ENCODE peak calls at places on chromosomes 12 and 14, in ten cellular contexts. K is NCI-H2081 treated with DMSO at 0.1 percent for 48 hours, U is amygdala, Y is brain microvascular endothelial cell, B is tibial artery, N is D341Med, G is HFF-Myc, A is EL, X is breast epithelium, F is stomach. P is an unnamed sample.

GRCh38 chr12:107903377-107904061 is 129.0 kb downstream of the ASCL4 start:
- DNase-seq in K (peak), U (no peak), Y (no peak), B (no peak), N (peak), G (no peak), A (peak), X (peak), F (peak), P (no peak)

GRCh38 chr12:117026921-117027250 is 72.3 kb downstream of the TESC start:
- DNase-seq in K (no peak), U (no peak), Y (no peak), B (no peak), N (no peak), G (no peak), A (no peak), X (no peak), F (peak), P (no peak)

GRCh38 chr12:121968880-121969279 is 50.5 kb downstream of the CFAP251 start:
- DNase-seq in K (no peak), U (peak), Y (no peak), B (no peak), N (no peak), G (no peak), A (no peak), X (no peak), F (no peak), P (peak)

GRCh38 chr14:92336363-92336762 is 13.4 kb downstream of the SLC24A4 start:
- DNase-seq in K (no peak), U (no peak), Y (no peak), B (no peak), N (no peak), G (no peak), A (no peak), X (no peak), F (no peak), P (no peak)

GRCh38 chr12:10617868-10618267 is 4.5 kb upstream of the MAGOHB start:
- DNase-seq in K (no peak), U (no peak), Y (no peak), B (no peak), N (no peak), G (no peak), A (no peak), X (no peak), F (no peak), P (no peak)

GRCh38 chr12:107622005-107622404 is 63.6 kb upstream of the PWP1 start:
- DNase-seq in K (no peak), U (no peak), Y (peak), B (no peak), N (no peak), G (no peak), A (peak), X (no peak), F (no peak), P (no peak)

GRCh38 chr12:59405992-59406391 is 189.8 kb upstream of the SLC16A7 start:
- DNase-seq in K (no peak), U (no peak), Y (no peak), B (no peak), N (no peak), G (no peak), A (no peak), X (no peak), F (no peak), P (no peak)

GRCh38 chr14:94823556-94824341 is 53.8 kb upstream of the GSC start:
- DNase-seq in K (no peak), U (no peak), Y (peak), B (no peak), N (no peak), G (no peak), A (peak), X (no peak), F (no peak), P (peak)

GRCh38 chr12:122080149-122081107 is 1.9 kb downstream of the MLXIP start:
- DNase-seq in K (no peak), U (peak), Y (peak), B (peak), N (peak), G (peak), A (peak), X (no peak), F (peak), P (peak)

GRCh38 chr12:92988622-92989130 is 59.6 kb upstream of the EEA1 start:
- DNase-seq in K (no peak), U (no peak), Y (no peak), B (no peak), N (no peak), G (no peak), A (no peak), X (no peak), F (no peak), P (no peak)

GRCh38 chr12:6399884-6400670 is 16.1 kb downstream of the LTBR start:
- DNase-seq in K (no peak), U (no peak), Y (no peak), B (no peak), N (no peak), G (no peak), A (no peak), X (no peak), F (no peak), P (no peak)

GRCh38 chr14:58107947-58108552 is 44.0 kb downstream of the ARMH4 start:
- DNase-seq in K (no peak), U (peak), Y (peak), B (no peak), N (peak), G (peak), A (peak), X (no peak), F (no peak), P (peak)

GRCh38 chr14:22824711-22825359 is 4.9 kb upstream of the MRPL52 start:
- DNase-seq in K (no peak), U (no peak), Y (peak), B (no peak), N (no peak), G (peak), A (peak), X (no peak), F (no peak), P (no peak)

GRCh38 chr12:48980953-48981756 is 3.0 kb downstream of the WNT1 start:
- DNase-seq in K (no peak), U (no peak), Y (no peak), B (no peak), N (peak), G (no peak), A (no peak), X (no peak), F (no peak), P (no peak)

GRCh38 chr14:65103150-65103760 is 938 bp upstream of the MAX start:
- DNase-seq in K (no peak), U (no peak), Y (peak), B (no peak), N (peak), G (peak), A (peak), X (no peak), F (no peak), P (no peak)

GRCh38 chr12:104930388-104931326 is 27.4 kb downstream of the SLC41A2 start:
- DNase-seq in K (no peak), U (no peak), Y (peak), B (no peak), N (no peak), G (no peak), A (peak), X (no peak), F (no peak), P (no peak)

GRCh38 chr12:6254491-6254890 is 54.3 kb downstream of the CD9 start:
- DNase-seq in K (no peak), U (no peak), Y (no peak), B (no peak), N (no peak), G (no peak), A (no peak), X (no peak), F (no peak), P (no peak)

GRCh38 chr14:90795744-90796143 is 20.5 kb downstream of the TTC7B start:
- DNase-seq in K (no peak), U (no peak), Y (peak), B (no peak), N (peak), G (peak), A (peak), X (no peak), F (no peak), P (no peak)

GRCh38 chr12:64699504-64700115 is 59.6 kb downstream of the GNS start:
- DNase-seq in K (no peak), U (no peak), Y (no peak), B (peak), N (no peak), G (no peak), A (no peak), X (no peak), F (peak), P (no peak)

GRCh38 chr12:52947738-52948423 is 1.0 kb upstream of the KRT18 start:
- DNase-seq in K (no peak), U (no peak), Y (no peak), B (no peak), N (no peak), G (no peak), A (no peak), X (no peak), F (no peak), P (no peak)

GRCh38 chr12:52884526-52885293 is 20.2 kb downstream of the KRT8 start:
- DNase-seq in K (no peak), U (peak), Y (peak), B (peak), N (peak), G (no peak), A (peak), X (peak), F (peak), P (peak)

GRCh38 chr12:52812749-52813148 is 1.2 kb downstream of the KRT4 start:
- DNase-seq in K (no peak), U (no peak), Y (no peak), B (no peak), N (no peak), G (no peak), A (no peak), X (no peak), F (no peak), P (no peak)

GRCh38 chr14:67762051-67762450 is 54.3 kb downstream of the ZFYVE26 start:
- DNase-seq in K (no peak), U (no peak), Y (no peak), B (no peak), N (no peak), G (no peak), A (no peak), X (no peak), F (no peak), P (no peak)

GRCh38 chr12:92989715-92990484 is 60.8 kb upstream of the EEA1 start:
- DNase-seq in K (no peak), U (no peak), Y (no peak), B (no peak), N (no peak), G (no peak), A (no peak), X (no peak), F (no peak), P (no peak)

GRCh38 chr12:24754690-24755638 is 193.9 kb downstream of the BCAT1 start:
- DNase-seq in K (no peak), U (no peak), Y (peak), B (no peak), N (no peak), G (no peak), A (peak), X (no peak), F (no peak), P (no peak)

GRCh38 chr12:92021665-92022033 is 124.0 kb downstream of the BTG1 start:
- DNase-seq in K (no peak), U (no peak), Y (no peak), B (no peak), N (no peak), G (no peak), A (peak), X (no peak), F (no peak), P (no peak)

GRCh38 chr12:105109465-105110212 is 2.1 kb downstream of the WASHC4 start:
- DNase-seq in K (no peak), U (no peak), Y (peak), B (no peak), N (no peak), G (no peak), A (peak), X (no peak), F (no peak), P (no peak)

GRCh38 chr14:75059642-75060041 is 4.2 kb downstream of the ACYP1 start:
- DNase-seq in K (no peak), U (no peak), Y (no peak), B (no peak), N (no peak), G (no peak), A (peak), X (no peak), F (no peak), P (no peak)

GRCh38 chr14:33040548-33041140 is 102.0 kb downstream of the NPAS3 start:
- DNase-seq in K (no peak), U (no peak), Y (no peak), B (no peak), N (no peak), G (no peak), A (no peak), X (no peak), F (no peak), P (no peak)

GRCh38 chr14:57816568-57817284 is 49.2 kb downstream of the SLC35F4 start:
- DNase-seq in K (no peak), U (no peak), Y (no peak), B (no peak), N (no peak), G (no peak), A (no peak), X (no peak), F (no peak), P (no peak)

GRCh38 chr14:46451800-46452199 is 199.8 kb downstream of the RPL10L start:
- DNase-seq in K (no peak), U (no peak), Y (no peak), B (no peak), N (no peak), G (no peak), A (no peak), X (no peak), F (no peak), P (no peak)

P was measured in C1 segment of cervical spinal cord.